ENCODE peak calls at places on chromosome 2, in seven cellular contexts. D is HCT116, F is H1, Y is GM12878, O is K562, T is SK-N-SH, W is HepG2. G is an unnamed sample.

GRCh38 chr2:207504513-207505171 is 25.1 kb upstream of the CREB1 start:
- DNase-seq in D (no peak), F (no peak), Y (no peak), O (no peak), T (no peak), W (no peak), G (no peak)

GRCh38 chr2:160207804-160208661 is 8.0 kb upstream of the ITGB6 start:
- DNase-seq in D (peak; percentile 86), F (no peak), Y (peak; percentile 26), O (no peak), T (peak; percentile 66), W (peak; percentile 70), G (no peak)

GRCh38 chr2:152097291-152098032 is 1.4 kb downstream of the CACNB4 start:
- DNase-seq in D (peak; percentile 13), F (no peak), Y (no peak), O (no peak), T (peak; percentile 46), W (peak; percentile 65), G (peak; percentile 36)

GRCh38 chr2:188645982-188646381 is 328.2 kb upstream of the COL3A1 start:
- DNase-seq in D (no peak), F (no peak), Y (no peak), O (no peak), T (no peak), W (no peak), G (no peak)

GRCh38 chr2:12211326-12212170 is 465.1 kb downstream of the LPIN1 start:
- DNase-seq in D (no peak), F (no peak), Y (no peak), O (no peak), T (no peak), W (no peak), G (no peak)

GRCh38 chr2:95332036-95332435 is 34.9 kb downstream of the KCNIP3 start:
- DNase-seq in D (no peak), F (no peak), Y (no peak), O (no peak), T (no peak), W (no peak), G (no peak)

GRCh38 chr2:190477563-190478454 is 56.7 kb downstream of the NEMP2 start:
- DNase-seq in D (no peak), F (no peak), Y (no peak), O (no peak), T (no peak), W (no peak), G (no peak)

GRCh38 chr2:133412637-133413164 is 155.6 kb downstream of the NCKAP5 start:
- DNase-seq in D (no peak), F (no peak), Y (no peak), O (no peak), T (no peak), W (no peak), G (no peak)

GRCh38 chr2:120934891-120935338 is 199.2 kb downstream of the GLI2 start:
- DNase-seq in D (peak; percentile 69), F (no peak), Y (no peak), O (no peak), T (no peak), W (peak; percentile 84), G (no peak)

GRCh38 chr2:112096098-112096497 is 41.0 kb downstream of the TMEM87B start:
- DNase-seq in D (no peak), F (no peak), Y (no peak), O (no peak), T (no peak), W (no peak), G (no peak)

GRCh38 chr2:197071790-197072436 is 145.4 kb upstream of the PGAP1 start:
- DNase-seq in D (no peak), F (no peak), Y (no peak), O (no peak), T (no peak), W (no peak), G (no peak)

GRCh38 chr2:69570474-69570873 is 73.1 kb downstream of the AAK1 start:
- DNase-seq in D (no peak), F (no peak), Y (no peak), O (no peak), T (no peak), W (no peak), G (no peak)

DNA sequence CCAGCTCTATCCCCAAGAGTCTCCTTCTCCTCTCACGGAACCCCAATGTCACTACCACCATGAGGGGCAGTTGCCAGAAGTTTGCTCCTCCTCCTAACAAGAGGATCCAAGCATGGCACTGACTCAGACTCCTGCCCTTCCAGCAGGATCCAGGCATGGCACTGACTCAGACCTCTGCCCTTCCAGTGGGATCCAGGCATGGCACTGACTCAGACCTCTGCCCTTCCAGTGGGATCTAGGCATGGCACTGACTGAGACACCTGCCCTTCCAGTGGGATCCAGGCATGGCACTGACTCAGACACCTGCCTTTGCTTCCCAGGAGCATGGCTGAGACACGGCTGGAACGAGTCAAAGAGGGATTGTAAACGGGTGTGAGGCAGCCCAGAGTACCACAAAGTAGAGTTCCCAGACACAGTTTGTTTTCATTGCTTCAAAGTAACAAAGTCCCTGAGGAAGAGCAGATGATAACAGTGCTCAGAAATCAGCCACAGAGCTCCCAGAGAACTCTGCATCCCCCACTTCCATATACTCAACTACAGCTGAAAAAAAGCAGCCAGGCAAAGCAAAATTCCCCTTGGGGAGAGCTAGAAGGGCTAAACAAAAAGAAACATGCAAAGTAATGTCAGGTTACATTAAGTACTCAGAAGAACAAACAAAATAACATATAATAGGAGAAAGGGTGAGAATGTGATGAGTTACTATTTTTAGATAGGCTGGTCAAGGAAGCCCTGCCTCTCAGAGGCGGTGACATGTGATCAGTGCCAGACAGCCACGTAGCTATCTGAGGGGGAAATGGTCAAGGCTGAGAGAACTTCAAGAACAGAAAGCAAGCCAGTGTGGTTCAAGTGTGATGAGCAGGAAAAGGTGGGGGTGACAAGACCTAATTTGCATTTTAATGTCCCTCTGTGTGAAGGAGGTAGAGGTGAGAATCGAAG is 3.0 kb downstream of the BUB1 start:
- DNase-seq in D (no peak), F (no peak), Y (peak; percentile 98), O (no peak), T (no peak), W (no peak), G (no peak)
- TF ChIP-seq JUND in D (no peak), F (no peak), Y (no peak), O (peak; percentile 30), T (peak; percentile 66), W (no peak), G (no peak)

GRCh38 chr2:70959271-70959761 is 19.1 kb upstream of the ANKRD53 start:
- DNase-seq in D (no peak), F (peak; percentile 38), Y (no peak), O (no peak), T (no peak), W (no peak), G (no peak)

GRCh38 chr2:70957838-70958237 is 20.6 kb upstream of the ANKRD53 start:
- DNase-seq in D (no peak), F (peak; percentile 37), Y (no peak), O (no peak), T (no peak), W (no peak), G (no peak)

GRCh38 chr2:70959851-70960832 is 18.3 kb upstream of the ANKRD53 start:
- DNase-seq in D (no peak), F (peak; percentile 83), Y (no peak), O (peak; percentile 42), T (peak; percentile 4), W (no peak), G (no peak)

GRCh38 chr2:70960833-70961647 is 17.4 kb upstream of the ANKRD53 start:
- DNase-seq in D (no peak), F (peak; percentile 56), Y (no peak), O (peak; percentile 37), T (peak; percentile 8), W (no peak), G (no peak)

GRCh38 chr2:70958759-70959158 is 19.7 kb upstream of the ANKRD53 start:
- DNase-seq in D (no peak), F (no peak), Y (no peak), O (no peak), T (no peak), W (no peak), G (no peak)
- TF ChIP-seq JUND in D (no peak), F (no peak), Y (no peak), O (no peak), T (no peak), W (no peak), G (no peak)

GRCh38 chr2:163347982-163348842 is 387.6 kb downstream of the FIGN start:
- DNase-seq in D (peak; percentile 52), F (peak; percentile 81), Y (no peak), O (no peak), T (no peak), W (no peak), G (peak; percentile 95)

GRCh38 chr2:163351966-163352365 is 383.8 kb downstream of the FIGN start:
- DNase-seq in D (no peak), F (no peak), Y (no peak), O (no peak), T (no peak), W (no peak), G (no peak)

GRCh38 chr2:163343316-163343715 is 392.5 kb downstream of the FIGN start:
- DNase-seq in D (no peak), F (no peak), Y (no peak), O (no peak), T (no peak), W (no peak), G (no peak)

GRCh38 chr2:163345795-163346573 is 389.8 kb downstream of the FIGN start:
- DNase-seq in D (peak; percentile 55), F (no peak), Y (peak; percentile 25), O (peak; percentile 10), T (peak; percentile 49), W (peak; percentile 59), G (no peak)

GRCh38 chr2:163348843-163349395 is 386.9 kb downstream of the FIGN start:
- DNase-seq in D (peak; percentile 67), F (no peak), Y (no peak), O (no peak), T (no peak), W (peak; percentile 34), G (no peak)
- TF ChIP-seq JUND in D (peak; percentile 38), F (no peak), Y (no peak), O (no peak), T (no peak), W (no peak), G (peak; percentile 14)

GRCh38 chr2:65228249-65228750 is 669 bp downstream of the ACTR2 start:
- DNase-seq in D (no peak), F (no peak), Y (peak; percentile 46), O (no peak), T (peak; percentile 48), W (peak; percentile 57), G (no peak)

GRCh38 chr2:65227471-65228248 is at the start of gene ACTR2:
- DNase-seq in D (peak; percentile 90), F (peak; percentile 93), Y (peak; percentile 90), O (peak; percentile 90), T (peak; percentile 96), W (peak; percentile 95), G (peak; percentile 95)

GRCh38 chr2:65231121-65231520 is 3.5 kb downstream of the ACTR2 start:
- DNase-seq in D (no peak), F (no peak), Y (no peak), O (no peak), T (no peak), W (no peak), G (no peak)

GRCh38 chr2:65231892-65232477 is 4.4 kb downstream of the ACTR2 start:
- DNase-seq in D (no peak), F (no peak), Y (no peak), O (peak; percentile 19), T (no peak), W (no peak), G (peak; percentile 5)

DNA sequence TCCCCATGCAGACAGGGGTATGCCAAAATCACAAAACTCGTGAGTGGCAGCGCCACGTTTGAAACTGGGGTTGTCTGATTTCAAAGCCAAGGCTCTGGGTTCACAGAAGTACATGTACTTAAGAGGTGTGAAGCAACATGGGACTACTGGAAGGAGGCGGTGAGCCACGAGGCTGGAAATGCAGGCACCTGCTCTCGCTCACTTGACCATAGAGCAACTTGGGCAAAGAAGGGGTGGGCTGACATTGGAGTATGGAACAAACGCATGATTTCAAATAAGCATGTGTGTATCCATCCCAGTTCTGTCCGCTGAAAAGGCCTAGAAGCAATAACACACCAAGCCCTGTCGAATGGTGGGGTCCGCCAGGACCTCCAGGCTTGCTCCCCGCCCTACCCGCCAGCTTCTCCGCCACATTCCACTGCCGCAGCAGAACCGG is 578 bp upstream of the ACTR2 start:
- DNase-seq in D (no peak), F (no peak), Y (no peak), O (peak; percentile 16), T (no peak), W (peak; percentile 18), G (peak; percentile 30)
- TF ChIP-seq JUND in D (no peak), F (no peak), Y (no peak), O (no peak), T (no peak), W (no peak), G (no peak)